ENCODE peak calls at places on chromosomes 6 and 20, in seven cellular contexts. N is small intestine; A is stimulated activated CD8-positive, alpha-beta memory T cell treated with anti-CD3 and anti-CD28 coated beads, Interleukin-7, amount 100 ng/mL, for 4 hours; O is endothelial cell of umbilical vein; L is keratinocyte; S is pancreas; J is H1. W is an unnamed sample.

GRCh38 chr6:87473419-87473903 is 687 bp downstream of the SLC35A1 start:
- DNase-seq in S (no peak), O (no peak), N (peak), L (no peak), A (no peak), J (no peak), W (peak)

GRCh38 chr6:50791900-50792508 is 26.7 kb upstream of the TFAP2B start:
- DNase-seq in J (no peak), A (no peak), L (no peak), O (peak), N (peak), S (no peak), W (peak)

GRCh38 chr20:1327241-1327653 is 1.7 kb downstream of the SDCBP2 start:
- DNase-seq in N (peak), L (no peak), O (peak), A (no peak), S (no peak), J (peak), W (peak)

GRCh38 chr6:131843768-131844167 is 35.9 kb downstream of the ENPP1 start:
- DNase-seq in J (no peak), S (no peak), L (no peak), N (no peak), O (no peak), A (no peak), W (no peak)

GRCh38 chr6:117451607-117452164 is 25.9 kb upstream of the ROS1 start:
- DNase-seq in O (no peak), J (no peak), L (no peak), A (no peak), N (no peak), S (no peak), W (no peak)

GRCh38 chr20:13671500-13672288 is 33.0 kb upstream of the TASP1 start:
- DNase-seq in L (no peak), A (no peak), J (no peak), N (no peak), O (no peak), S (no peak), W (peak)

GRCh38 chr20:34022154-34022842 is 28.6 kb downstream of the RALY start:
- DNase-seq in S (no peak), A (no peak), N (no peak), O (peak), L (no peak), J (no peak), W (peak)

GRCh38 chr6:27667651-27668441 is 194.9 kb upstream of the ZNF184 start:
- DNase-seq in N (no peak), L (no peak), O (no peak), A (no peak), S (no peak), J (no peak), W (no peak)

GRCh38 chr6:160071805-160072687 is 49.6 kb upstream of the SLC22A1 start:
- DNase-seq in A (no peak), J (peak), L (no peak), O (no peak), N (no peak), S (no peak), W (no peak)

GRCh38 chr6:95658896-95659295 is 81.6 kb downstream of the MANEA start:
- DNase-seq in O (no peak), L (no peak), J (no peak), N (no peak), A (no peak), S (no peak), W (no peak)

GRCh38 chr20:9200620-9201019 is 131.7 kb downstream of the PLCB4 start:
- DNase-seq in S (no peak), L (no peak), O (no peak), N (no peak), J (no peak), A (no peak), W (no peak)

GRCh38 chr6:41122918-41123317 is 31.2 kb downstream of the TREML1 start:
- DNase-seq in A (no peak), S (no peak), L (no peak), J (no peak), O (no peak), N (no peak), W (no peak)

GRCh38 chr6:2791124-2792050 is 26.2 kb downstream of the WRNIP1 start:
- DNase-seq in A (no peak), N (peak), L (peak), J (no peak), O (peak), S (no peak), W (peak)

GRCh38 chr6:55250400-55250799 is 76.1 kb downstream of the HCRTR2 start:
- DNase-seq in O (no peak), L (no peak), S (no peak), J (no peak), N (no peak), A (no peak), W (no peak)

GRCh38 chr6:4957521-4958231 is 46.2 kb downstream of the RPP40 start:
- DNase-seq in L (no peak), J (no peak), A (no peak), S (no peak), O (peak), N (peak), W (no peak)

GRCh38 chr6:3456395-3456767 is 469 bp downstream of the SLC22A23 start:
- DNase-seq in L (no peak), O (no peak), J (no peak), S (peak), N (no peak), A (no peak), W (no peak)

GRCh38 chr6:121442591-121442990 is 7.1 kb downstream of the GJA1 start:
- DNase-seq in N (no peak), O (peak), A (no peak), L (no peak), J (no peak), S (no peak), W (no peak)

GRCh38 chr6:113457751-113458150 is 399.4 kb upstream of the MARCKS start:
- DNase-seq in J (no peak), A (no peak), S (no peak), L (no peak), N (no peak), O (no peak), W (no peak)

GRCh38 chr6:168496932-168497331 is 55.9 kb downstream of the SMOC2 start:
- DNase-seq in J (no peak), L (no peak), N (no peak), A (no peak), S (no peak), O (no peak), W (no peak)

GRCh38 chr6:29294499-29294914 is 7.0 kb upstream of the OR14J1 start:
- DNase-seq in A (no peak), L (no peak), N (no peak), O (no peak), S (no peak), J (no peak), W (no peak)

GRCh38 chr20:63331741-63332400 is 29.3 kb downstream of the CHRNA4 start:
- DNase-seq in A (no peak), N (no peak), L (no peak), O (no peak), S (no peak), J (no peak), W (no peak)

GRCh38 chr6:15880262-15880973 is 217.6 kb upstream of the DTNBP1 start:
- DNase-seq in A (no peak), L (no peak), O (no peak), J (no peak), N (no peak), S (no peak), W (no peak)

GRCh38 chr20:8431538-8432434 is 299.7 kb downstream of the PLCB1 start:
- DNase-seq in L (no peak), N (peak), A (no peak), S (no peak), O (no peak), J (no peak), W (no peak)

GRCh38 chr6:20211037-20211940 is 980 bp downstream of the MBOAT1 start:
- DNase-seq in J (no peak), O (peak), N (peak), A (no peak), S (no peak), L (peak), W (no peak)

GRCh38 chr20:48025661-48026060 is 240.4 kb upstream of the SULF2 start:
- DNase-seq in S (no peak), N (no peak), O (no peak), J (no peak), L (no peak), A (no peak), W (no peak)

GRCh38 chr6:152094992-152095592 is 287.6 kb downstream of the ESR1 start:
- DNase-seq in J (no peak), N (peak), A (no peak), S (no peak), O (peak), L (peak), W (peak)

GRCh38 chr6:3664641-3665041 is 86.9 kb downstream of the PXDC1 start:
- DNase-seq in N (no peak), A (no peak), L (no peak), J (no peak), S (no peak), O (no peak), W (peak)

GRCh38 chr20:33783818-33784217 is 27.3 kb upstream of the CHMP4B start:
- DNase-seq in N (no peak), S (no peak), L (no peak), J (no peak), A (no peak), O (no peak), W (no peak)

GRCh38 chr20:47042464-47042863 is 147.8 kb downstream of the EYA2 start:
- DNase-seq in S (no peak), J (no peak), A (no peak), N (no peak), L (no peak), O (no peak), W (no peak)

GRCh38 chr6:158571826-158572652 is 12.1 kb downstream of the TMEM181 start:
- DNase-seq in J (no peak), N (peak), A (no peak), O (no peak), L (no peak), S (peak), W (no peak)

GRCh38 chr6:168160506-168161370 is 81.7 kb upstream of the FRMD1 start:
- DNase-seq in S (no peak), O (no peak), J (no peak), N (no peak), L (no peak), A (no peak), W (no peak)

GRCh38 chr6:133501675-133502275 is 260.6 kb downstream of the EYA4 start:
- DNase-seq in O (no peak), L (no peak), A (no peak), S (no peak), N (no peak), J (no peak), W (no peak)

GRCh38 chr20:36574278-36575065 is 1.1 kb downstream of the TGIF2 start:
- DNase-seq in N (peak), J (peak), S (peak), O (peak), A (peak), L (no peak), W (no peak)

GRCh38 chr6:157531169-157531985 is 150.4 kb downstream of the ZDHHC14 start:
- DNase-seq in N (peak), A (no peak), J (no peak), L (no peak), O (peak), S (no peak), W (no peak)